ENCODE peak calls at places on chromosomes 4 and X, in eight cellular contexts. P is frontal cortex; G is T47D; Q is ELR; M is ecto neural progenitor cell; U is activated T-cell treated with anti-CD3 and anti-CD28 coated beads for 48 hours; K is activated naive CD4-positive, alpha-beta T cell; Z is erythroblast. H is an unnamed sample.
A peak's percentile ranks its signal among the peaks of the same experiment; 100 is the strongest.

GRCh38 chr4:43457866-43458265 is 565.4 kb downstream of the GRXCR1 start:
- DNase-seq in P (no peak), G (peak; percentile 58), Q (peak; percentile 81), M (no peak), U (no peak), K (no peak), Z (no peak), H (no peak)

GRCh38 chr4:57182132-57182874 is 72.1 kb upstream of the IGFBP7 start:
- DNase-seq in P (no peak), G (no peak), Q (no peak), M (no peak), U (no peak), K (no peak), Z (peak; percentile 14), H (no peak)

GRCh38 chrX:1466232-1466661 is 13.5 kb upstream of the ASMTL start:
- DNase-seq in P (no peak), G (no peak), Q (no peak), M (no peak), U (no peak), K (no peak), Z (no peak), H (peak; percentile 9)

GRCh38 chr4:164551713-164552040 is 202.3 kb upstream of the SMIM31 start:
- DNase-seq in P (no peak), G (no peak), Q (no peak), M (no peak), U (no peak), K (no peak), Z (no peak), H (no peak)

GRCh38 chr4:165472943-165473676 is 94.3 kb downstream of the CPE start:
- DNase-seq in P (no peak), G (no peak), Q (no peak), M (no peak), U (no peak), K (no peak), Z (peak; percentile 20), H (no peak)

GRCh38 chr4:173866289-173866688 is 336.3 kb upstream of the HAND2 start:
- DNase-seq in P (no peak), G (no peak), Q (no peak), M (no peak), U (no peak), K (no peak), Z (no peak), H (no peak)

GRCh38 chr4:119532319-119532718 is 96.3 kb downstream of the PDE5A start:
- DNase-seq in P (no peak), G (no peak), Q (no peak), M (no peak), U (no peak), K (no peak), Z (no peak), H (no peak)

GRCh38 chrX:125742811-125743210 is 423.1 kb downstream of the TEX13C start:
- DNase-seq in P (no peak), G (no peak), Q (no peak), M (no peak), U (no peak), K (no peak), Z (no peak), H (no peak)

GRCh38 chrX:140664939-140665338 is 44.6 kb upstream of the LINC00632 start:
- DNase-seq in P (no peak), G (peak; percentile 39), Q (peak; percentile 51), M (no peak), U (no peak), K (no peak), Z (peak; percentile 0), H (no peak)

GRCh38 chr4:147599206-147599605 is 18.0 kb upstream of the TMEM184C start:
- DNase-seq in P (no peak), G (no peak), Q (no peak), M (no peak), U (no peak), K (no peak), Z (no peak), H (no peak)

GRCh38 chr4:69830529-69831269 is 29.2 kb downstream of the SULT1E1 start:
- DNase-seq in P (no peak), G (peak; percentile 68), Q (no peak), M (no peak), U (no peak), K (no peak), Z (peak; percentile 7), H (no peak)

GRCh38 chrX:21996872-21997271 is 35.3 kb upstream of the PHEX start:
- DNase-seq in P (no peak), G (no peak), Q (peak; percentile 67), M (no peak), U (no peak), K (no peak), Z (peak; percentile 61), H (no peak)

GRCh38 chrX:55342533-55343501 is 78.1 kb upstream of the PAGE3 start:
- DNase-seq in P (peak; percentile 4), G (peak; percentile 67), Q (peak; percentile 15), M (no peak), U (peak; percentile 16), K (peak; percentile 4), Z (peak; percentile 58), H (no peak)

GRCh38 chrX:133448512-133449076 is 33.3 kb upstream of the GPC4 start:
- DNase-seq in P (no peak), G (peak; percentile 5), Q (no peak), M (no peak), U (no peak), K (no peak), Z (no peak), H (no peak)

GRCh38 chr4:2245787-2246275 is 3.9 kb upstream of the HAUS3 start:
- DNase-seq in P (no peak), G (no peak), Q (no peak), M (no peak), U (no peak), K (no peak), Z (no peak), H (no peak)

GRCh38 chr4:134201216-134202098 is at the start of gene PABPC4L:
- DNase-seq in P (peak; percentile 20), G (peak; percentile 8), Q (peak; percentile 53), M (peak; percentile 67), U (no peak), K (no peak), Z (no peak), H (no peak)

GRCh38 chrX:74656079-74656745 is 41.8 kb upstream of the RLIM start:
- DNase-seq in P (no peak), G (no peak), Q (peak; percentile 28), M (no peak), U (no peak), K (no peak), Z (no peak), H (no peak)

GRCh38 chr4:159027535-159027934 is 75.3 kb upstream of the RAPGEF2 start:
- DNase-seq in P (no peak), G (no peak), Q (peak; percentile 8), M (no peak), U (no peak), K (no peak), Z (no peak), H (no peak)

GRCh38 chrX:39815621-39816020 is 282.1 kb downstream of the BCOR start:
- DNase-seq in P (no peak), G (peak; percentile 35), Q (peak; percentile 20), M (no peak), U (no peak), K (no peak), Z (no peak), H (no peak)

GRCh38 chr4:158624889-158625478 is 46.7 kb downstream of the C4orf46 start:
- DNase-seq in P (peak; percentile 10), G (peak; percentile 70), Q (peak; percentile 72), M (no peak), U (no peak), K (no peak), Z (peak; percentile 55), H (no peak)

GRCh38 chr4:1604706-1605205 is 79.4 kb downstream of the FAM53A start:
- DNase-seq in P (peak; percentile 69), G (peak; percentile 68), Q (no peak), M (no peak), U (no peak), K (no peak), Z (peak; percentile 24), H (no peak)

GRCh38 chrX:39827959-39828358 is 269.8 kb downstream of the BCOR start:
- DNase-seq in P (no peak), G (no peak), Q (no peak), M (no peak), U (no peak), K (no peak), Z (no peak), H (no peak)

GRCh38 chr4:63607186-63607872 is 801.9 kb downstream of the TECRL start:
- DNase-seq in P (no peak), G (no peak), Q (no peak), M (no peak), U (no peak), K (no peak), Z (no peak), H (no peak)

GRCh38 chrX:21741378-21741777 is 16.5 kb downstream of the SMPX start:
- DNase-seq in P (no peak), G (no peak), Q (no peak), M (no peak), U (no peak), K (no peak), Z (no peak), H (no peak)

GRCh38 chrX:140503714-140504351 is 1.0 kb downstream of the SOX3 start:
- DNase-seq in P (peak; percentile 34), G (no peak), Q (no peak), M (peak; percentile 68), U (no peak), K (no peak), Z (peak; percentile 1), H (no peak)

GRCh38 chr4:170374770-170375169 is 285.0 kb upstream of the AADAT start:
- DNase-seq in P (no peak), G (peak; percentile 54), Q (peak; percentile 37), M (no peak), U (no peak), K (no peak), Z (peak; percentile 50), H (no peak)

GRCh38 chr4:182369211-182369610 is 126.0 kb downstream of the TENM3 start:
- DNase-seq in P (no peak), G (no peak), Q (peak; percentile 0), M (no peak), U (no peak), K (no peak), Z (no peak), H (no peak)

GRCh38 chr4:78602334-78602733 is 50.8 kb downstream of the ANXA3 start:
- DNase-seq in P (no peak), G (peak; percentile 1), Q (no peak), M (no peak), U (no peak), K (no peak), Z (no peak), H (no peak)

GRCh38 chr4:4486969-4487368 is 54.9 kb downstream of the STX18 start:
- DNase-seq in P (no peak), G (no peak), Q (no peak), M (no peak), U (no peak), K (no peak), Z (no peak), H (no peak)

GRCh38 chrX:30957753-30958152 is 68.7 kb upstream of the TAB3 start:
- DNase-seq in P (no peak), G (peak; percentile 82), Q (peak; percentile 27), M (no peak), U (no peak), K (no peak), Z (no peak), H (no peak)

GRCh38 chr4:44632733-44633132 is 18.7 kb downstream of the YIPF7 start:
- DNase-seq in P (no peak), G (no peak), Q (no peak), M (no peak), U (no peak), K (no peak), Z (no peak), H (no peak)

GRCh38 chrX:47644557-47645091 is 5.7 kb downstream of the ELK1 start:
- DNase-seq in P (no peak), G (peak; percentile 77), Q (peak; percentile 64), M (no peak), U (no peak), K (no peak), Z (peak; percentile 32), H (no peak)

GRCh38 chrX:13013353-13014110 is 30.9 kb downstream of the FAM9C start:
- DNase-seq in P (no peak), G (no peak), Q (no peak), M (no peak), U (no peak), K (no peak), Z (no peak), H (no peak)

GRCh38 chrX:72029473-72030411 is 102.0 kb downstream of the RTL5 start:
- DNase-seq in P (no peak), G (peak; percentile 33), Q (peak; percentile 88), M (peak; percentile 51), U (no peak), K (no peak), Z (no peak), H (no peak)

H was measured in breast epithelium.